ENCODE peak calls at places on chromosomes 7 and 10, in six cellular contexts. One of them, this sample, is unnamed.

GRCh38 chr7:44967571-44968446 is 11.0 kb downstream of the MYO1G start:
- DNase-seq in cardiac muscle cell: peak
- DNase-seq in cardiac fibroblast: peak
- DNase-seq in sigmoid colon: peak
- DNase-seq in esophagus squamous epithelium: no peak
- DNase-seq in mammary epithelial cell: no peak
- DNase-seq in this sample: no peak

GRCh38 chr10:31413325-31413724 is 94.3 kb downstream of the ZEB1 start:
- DNase-seq in cardiac muscle cell: peak
- DNase-seq in cardiac fibroblast: no peak
- DNase-seq in sigmoid colon: no peak
- DNase-seq in esophagus squamous epithelium: no peak
- DNase-seq in mammary epithelial cell: no peak
- DNase-seq in this sample: no peak

GRCh38 chr7:13989138-13989943 is at the start of gene ETV1:
- DNase-seq in cardiac muscle cell: peak
- DNase-seq in cardiac fibroblast: peak
- DNase-seq in sigmoid colon: peak
- DNase-seq in esophagus squamous epithelium: no peak
- DNase-seq in mammary epithelial cell: peak
- DNase-seq in this sample: peak

GRCh38 chr10:43689618-43689954 is 40.9 kb upstream of the ZNF32 start:
- DNase-seq in cardiac muscle cell: peak
- DNase-seq in cardiac fibroblast: peak
- DNase-seq in sigmoid colon: peak
- DNase-seq in esophagus squamous epithelium: no peak
- DNase-seq in mammary epithelial cell: no peak
- DNase-seq in this sample: peak

GRCh38 chr7:43758861-43759683 is 592 bp downstream of the BLVRA start:
- DNase-seq in cardiac muscle cell: peak
- DNase-seq in cardiac fibroblast: peak
- DNase-seq in sigmoid colon: no peak
- DNase-seq in esophagus squamous epithelium: no peak
- DNase-seq in mammary epithelial cell: peak
- DNase-seq in this sample: no peak

GRCh38 chr10:125152646-125153368 is 7.6 kb downstream of the CTBP2 start:
- DNase-seq in cardiac muscle cell: peak
- DNase-seq in cardiac fibroblast: no peak
- DNase-seq in sigmoid colon: peak
- DNase-seq in esophagus squamous epithelium: no peak
- DNase-seq in mammary epithelial cell: no peak
- DNase-seq in this sample: no peak

GRCh38 chr7:142711722-142712616 is 37.3 kb upstream of the PRSS1 start:
- DNase-seq in cardiac muscle cell: peak
- DNase-seq in cardiac fibroblast: peak
- DNase-seq in sigmoid colon: no peak
- DNase-seq in esophagus squamous epithelium: no peak
- DNase-seq in mammary epithelial cell: peak
- DNase-seq in this sample: peak

GRCh38 chr7:98238976-98239375 is 13.1 kb downstream of the TECPR1 start:
- DNase-seq in cardiac muscle cell: no peak
- DNase-seq in cardiac fibroblast: peak
- DNase-seq in sigmoid colon: no peak
- DNase-seq in esophagus squamous epithelium: no peak
- DNase-seq in mammary epithelial cell: no peak
- DNase-seq in this sample: no peak

GRCh38 chr10:3881622-3882021 is 96.6 kb upstream of the KLF6 start:
- DNase-seq in cardiac muscle cell: no peak
- DNase-seq in cardiac fibroblast: no peak
- DNase-seq in sigmoid colon: no peak
- DNase-seq in esophagus squamous epithelium: no peak
- DNase-seq in mammary epithelial cell: no peak
- DNase-seq in this sample: no peak

GRCh38 chr10:10758306-10758705 is 259.4 kb upstream of the CELF2 start:
- DNase-seq in cardiac muscle cell: no peak
- DNase-seq in cardiac fibroblast: no peak
- DNase-seq in sigmoid colon: no peak
- DNase-seq in esophagus squamous epithelium: no peak
- DNase-seq in mammary epithelial cell: no peak
- DNase-seq in this sample: peak

GRCh38 chr7:32025381-32026075 is 44.7 kb downstream of the PDE1C start:
- DNase-seq in cardiac muscle cell: no peak
- DNase-seq in cardiac fibroblast: no peak
- DNase-seq in sigmoid colon: no peak
- DNase-seq in esophagus squamous epithelium: no peak
- DNase-seq in mammary epithelial cell: no peak
- DNase-seq in this sample: no peak

GRCh38 chr10:73838827-73839226 is 27.4 kb upstream of the NDST2 start:
- DNase-seq in cardiac muscle cell: no peak
- DNase-seq in cardiac fibroblast: peak
- DNase-seq in sigmoid colon: no peak
- DNase-seq in esophagus squamous epithelium: no peak
- DNase-seq in mammary epithelial cell: peak
- DNase-seq in this sample: peak

GRCh38 chr7:73879977-73880681 is 19.2 kb downstream of the TMEM270 start:
- DNase-seq in cardiac muscle cell: peak
- DNase-seq in cardiac fibroblast: no peak
- DNase-seq in sigmoid colon: no peak
- DNase-seq in esophagus squamous epithelium: no peak
- DNase-seq in mammary epithelial cell: no peak
- DNase-seq in this sample: peak

GRCh38 chr7:27245124-27245797 is 2.7 kb downstream of the EVX1 start:
- DNase-seq in cardiac muscle cell: no peak
- DNase-seq in cardiac fibroblast: no peak
- DNase-seq in sigmoid colon: no peak
- DNase-seq in esophagus squamous epithelium: no peak
- DNase-seq in mammary epithelial cell: no peak
- DNase-seq in this sample: no peak
- H3K4me3 ChIP-seq in cardiac muscle cell: no peak
- H3K4me3 ChIP-seq in cardiac fibroblast: no peak
- H3K4me3 ChIP-seq in sigmoid colon: no peak
- H3K4me3 ChIP-seq in esophagus squamous epithelium: no peak
- H3K4me3 ChIP-seq in mammary epithelial cell: peak
- H3K4me3 ChIP-seq in this sample: no peak

GRCh38 chr7:157270060-157270444 is 66.8 kb upstream of the DNAJB6 start:
- DNase-seq in cardiac muscle cell: no peak
- DNase-seq in cardiac fibroblast: no peak
- DNase-seq in sigmoid colon: peak
- DNase-seq in esophagus squamous epithelium: no peak
- DNase-seq in mammary epithelial cell: no peak
- DNase-seq in this sample: no peak

GRCh38 chr7:157273208-157274202 is 63.3 kb upstream of the DNAJB6 start:
- DNase-seq in cardiac muscle cell: peak
- DNase-seq in cardiac fibroblast: peak
- DNase-seq in sigmoid colon: peak
- DNase-seq in esophagus squamous epithelium: no peak
- DNase-seq in mammary epithelial cell: peak
- DNase-seq in this sample: peak

GRCh38 chr7:157272351-157273207 is 64.2 kb upstream of the DNAJB6 start:
- DNase-seq in cardiac muscle cell: no peak
- DNase-seq in cardiac fibroblast: no peak
- DNase-seq in sigmoid colon: peak
- DNase-seq in esophagus squamous epithelium: no peak
- DNase-seq in mammary epithelial cell: no peak
- DNase-seq in this sample: no peak

GRCh38 chr7:157271315-157271990 is 65.4 kb upstream of the DNAJB6 start:
- DNase-seq in cardiac muscle cell: no peak
- DNase-seq in cardiac fibroblast: peak
- DNase-seq in sigmoid colon: peak
- DNase-seq in esophagus squamous epithelium: no peak
- DNase-seq in mammary epithelial cell: peak
- DNase-seq in this sample: peak

GRCh38 chr7:157271991-157272324 is 64.8 kb upstream of the DNAJB6 start:
- DNase-seq in cardiac muscle cell: peak
- DNase-seq in cardiac fibroblast: peak
- DNase-seq in sigmoid colon: peak
- DNase-seq in esophagus squamous epithelium: no peak
- DNase-seq in mammary epithelial cell: peak
- DNase-seq in this sample: peak
- H3K4me3 ChIP-seq in cardiac muscle cell: no peak
- H3K4me3 ChIP-seq in cardiac fibroblast: no peak
- H3K4me3 ChIP-seq in sigmoid colon: no peak
- H3K4me3 ChIP-seq in esophagus squamous epithelium: no peak
- H3K4me3 ChIP-seq in mammary epithelial cell: no peak
- H3K4me3 ChIP-seq in this sample: no peak

DNA sequence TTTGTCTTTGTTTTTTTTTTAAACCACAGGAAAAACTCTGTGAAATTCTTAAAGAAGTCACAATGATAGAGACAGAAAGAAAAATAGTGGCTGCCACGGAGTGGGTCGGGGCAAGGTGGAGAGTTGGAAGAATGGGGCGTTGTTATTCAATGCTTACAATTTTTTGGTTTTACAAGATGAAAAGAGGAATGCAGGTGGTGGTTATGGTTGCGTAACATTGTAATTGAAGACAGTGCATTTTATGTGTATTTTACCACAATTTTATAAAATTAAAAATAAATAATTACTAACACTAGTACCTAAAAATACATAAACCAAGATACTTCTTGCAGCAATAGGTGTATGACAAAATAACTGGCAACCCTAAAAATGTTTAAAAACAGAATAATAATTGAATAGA is 76.9 kb upstream of the VOPP1 start:
- DNase-seq in cardiac muscle cell: no peak
- DNase-seq in cardiac fibroblast: no peak
- DNase-seq in sigmoid colon: no peak
- DNase-seq in esophagus squamous epithelium: no peak
- DNase-seq in mammary epithelial cell: no peak
- DNase-seq in this sample: no peak
- H3K4me3 ChIP-seq in cardiac muscle cell: no peak
- H3K4me3 ChIP-seq in cardiac fibroblast: no peak
- H3K4me3 ChIP-seq in sigmoid colon: no peak
- H3K4me3 ChIP-seq in esophagus squamous epithelium: no peak
- H3K4me3 ChIP-seq in mammary epithelial cell: no peak
- H3K4me3 ChIP-seq in this sample: no peak

GRCh38 chr10:50431118-50431517 is 179.8 kb upstream of the ASAH2 start:
- DNase-seq in cardiac muscle cell: peak
- DNase-seq in cardiac fibroblast: peak
- DNase-seq in sigmoid colon: no peak
- DNase-seq in esophagus squamous epithelium: no peak
- DNase-seq in mammary epithelial cell: peak
- DNase-seq in this sample: peak
- H3K4me3 ChIP-seq in cardiac muscle cell: no peak
- H3K4me3 ChIP-seq in cardiac fibroblast: peak
- H3K4me3 ChIP-seq in sigmoid colon: no peak
- H3K4me3 ChIP-seq in esophagus squamous epithelium: no peak
- H3K4me3 ChIP-seq in mammary epithelial cell: no peak
- H3K4me3 ChIP-seq in this sample: no peak

GRCh38 chr7:101363196-101363733 is 590 bp downstream of the COL26A1 start:
- DNase-seq in cardiac muscle cell: no peak
- DNase-seq in cardiac fibroblast: no peak
- DNase-seq in sigmoid colon: no peak
- DNase-seq in esophagus squamous epithelium: no peak
- DNase-seq in mammary epithelial cell: no peak
- DNase-seq in this sample: no peak
- H3K4me3 ChIP-seq in cardiac muscle cell: peak
- H3K4me3 ChIP-seq in cardiac fibroblast: no peak
- H3K4me3 ChIP-seq in sigmoid colon: peak
- H3K4me3 ChIP-seq in esophagus squamous epithelium: peak
- H3K4me3 ChIP-seq in mammary epithelial cell: no peak
- H3K4me3 ChIP-seq in this sample: no peak

GRCh38 chr10:112716076-112716475 is 234.0 kb upstream of the TCF7L2 start:
- DNase-seq in cardiac muscle cell: no peak
- DNase-seq in cardiac fibroblast: no peak
- DNase-seq in sigmoid colon: no peak
- DNase-seq in esophagus squamous epithelium: no peak
- DNase-seq in mammary epithelial cell: peak
- DNase-seq in this sample: no peak
- H3K4me3 ChIP-seq in cardiac muscle cell: no peak
- H3K4me3 ChIP-seq in cardiac fibroblast: no peak
- H3K4me3 ChIP-seq in sigmoid colon: no peak
- H3K4me3 ChIP-seq in esophagus squamous epithelium: no peak
- H3K4me3 ChIP-seq in mammary epithelial cell: no peak
- H3K4me3 ChIP-seq in this sample: no peak

GRCh38 chr10:122140477-122140902 is 130.6 kb upstream of the BTBD16 start:
- DNase-seq in cardiac muscle cell: peak
- DNase-seq in cardiac fibroblast: peak
- DNase-seq in sigmoid colon: peak
- DNase-seq in esophagus squamous epithelium: no peak
- DNase-seq in mammary epithelial cell: peak
- DNase-seq in this sample: peak
- H3K4me3 ChIP-seq in cardiac muscle cell: no peak
- H3K4me3 ChIP-seq in cardiac fibroblast: no peak
- H3K4me3 ChIP-seq in sigmoid colon: no peak
- H3K4me3 ChIP-seq in esophagus squamous epithelium: no peak
- H3K4me3 ChIP-seq in mammary epithelial cell: no peak
- H3K4me3 ChIP-seq in this sample: no peak

GRCh38 chr7:85183296-85183695 is 3.6 kb downstream of the SEMA3D start:
- DNase-seq in cardiac muscle cell: no peak
- DNase-seq in cardiac fibroblast: no peak
- DNase-seq in sigmoid colon: no peak
- DNase-seq in esophagus squamous epithelium: no peak
- DNase-seq in mammary epithelial cell: no peak
- DNase-seq in this sample: no peak

GRCh38 chr7:85186083-85186520 is 754 bp downstream of the SEMA3D start:
- DNase-seq in cardiac muscle cell: peak
- DNase-seq in cardiac fibroblast: peak
- DNase-seq in sigmoid colon: peak
- DNase-seq in esophagus squamous epithelium: no peak
- DNase-seq in mammary epithelial cell: peak
- DNase-seq in this sample: peak

GRCh38 chr7:85186521-85187241 is at the start of gene SEMA3D:
- DNase-seq in cardiac muscle cell: peak
- DNase-seq in cardiac fibroblast: peak
- DNase-seq in sigmoid colon: peak
- DNase-seq in esophagus squamous epithelium: no peak
- DNase-seq in mammary epithelial cell: peak
- DNase-seq in this sample: peak

GRCh38 chr7:85184599-85185354 is 2.1 kb downstream of the SEMA3D start:
- DNase-seq in cardiac muscle cell: peak
- DNase-seq in cardiac fibroblast: peak
- DNase-seq in sigmoid colon: no peak
- DNase-seq in esophagus squamous epithelium: no peak
- DNase-seq in mammary epithelial cell: peak
- DNase-seq in this sample: peak

DNA sequence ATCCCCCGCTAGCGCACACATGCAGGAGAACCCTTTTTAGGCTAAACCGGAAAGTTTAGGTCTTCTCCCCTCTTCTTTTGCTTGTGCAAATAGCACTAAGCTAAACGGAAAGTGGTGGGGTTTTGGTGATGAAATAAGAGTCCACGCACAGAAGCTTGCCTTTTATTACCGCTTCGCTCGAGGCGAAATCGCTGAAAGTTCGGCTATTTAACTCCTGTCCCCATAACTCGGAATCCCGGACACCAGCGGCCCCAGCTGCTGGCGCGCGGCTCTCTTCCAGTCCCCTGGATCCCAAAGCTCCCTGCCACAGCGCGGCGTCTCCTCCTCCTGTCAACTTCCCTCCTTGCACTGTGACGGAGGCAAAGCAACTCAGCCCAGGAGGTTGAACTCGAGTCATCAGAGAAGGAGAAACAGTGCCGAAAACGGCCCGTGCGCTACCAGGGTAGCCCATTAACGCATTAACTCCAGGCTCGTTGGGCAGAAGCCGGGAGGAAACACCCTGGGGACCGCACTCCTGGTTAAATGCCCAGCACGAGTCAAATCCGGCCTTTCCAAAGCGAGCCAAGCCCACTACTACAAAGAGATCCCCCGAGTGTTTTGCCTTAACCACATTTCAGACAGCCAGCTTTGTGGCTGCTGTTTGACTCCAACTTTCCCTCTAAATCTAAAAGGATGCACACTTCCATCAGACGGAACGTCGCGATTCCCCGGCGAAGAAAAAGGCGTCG is 1.3 kb downstream of the SEMA3D start:
- DNase-seq in cardiac muscle cell: peak
- DNase-seq in cardiac fibroblast: peak
- DNase-seq in sigmoid colon: peak
- DNase-seq in esophagus squamous epithelium: no peak
- DNase-seq in mammary epithelial cell: peak
- DNase-seq in this sample: peak
- H3K4me3 ChIP-seq in cardiac muscle cell: peak
- H3K4me3 ChIP-seq in cardiac fibroblast: peak
- H3K4me3 ChIP-seq in sigmoid colon: peak
- H3K4me3 ChIP-seq in esophagus squamous epithelium: peak
- H3K4me3 ChIP-seq in mammary epithelial cell: peak
- H3K4me3 ChIP-seq in this sample: peak

This sample was measured in fibroblast of mammary gland.